ENCODE peak calls at places on chromosomes 16 and 17, in eight cellular contexts. O is endodermal cell; D is tibial artery; Y is upper lobe of right lung; Q is SK-N-SH; G is fibroblast of lung; L is effector memory CD4-positive, alpha-beta T cell; S is HCT116. T is an unnamed sample.

GRCh38 chr17:20189979-20190378 is 180.8 kb downstream of the SPECC1 start:
- DNase-seq in O (no peak), D (no peak), Y (no peak), Q (no peak), G (no peak), L (no peak), S (no peak), T (no peak)

GRCh38 chr17:65696739-65697394 is 135.4 kb upstream of the AXIN2 start:
- DNase-seq in O (no peak), D (no peak), Y (no peak), Q (no peak), G (peak; percentile 33), L (no peak), S (no peak), T (no peak)

GRCh38 chr17:44223574-44224046 is 4.1 kb upstream of the UBTF start:
- DNase-seq in O (no peak), D (no peak), Y (no peak), Q (no peak), G (peak; percentile 89), L (no peak), S (no peak), T (no peak)

GRCh38 chr16:23245268-23245667 is 56.8 kb upstream of the SCNN1B start:
- DNase-seq in O (no peak), D (peak; percentile 80), Y (no peak), Q (no peak), G (no peak), L (no peak), S (no peak), T (peak; percentile 87)

GRCh38 chr17:66715745-66716156 is 119.2 kb upstream of the CACNG5 start:
- DNase-seq in O (peak; percentile 75), D (no peak), Y (no peak), Q (peak; percentile 74), G (peak; percentile 73), L (no peak), S (peak; percentile 64), T (no peak)

GRCh38 chr17:3635474-3636153 is 436 bp downstream of the SHPK start:
- DNase-seq in O (no peak), D (no peak), Y (no peak), Q (peak; percentile 41), G (no peak), L (no peak), S (no peak), T (no peak)

GRCh38 chr17:65208753-65209152 is 71.6 kb downstream of the RGS9 start:
- DNase-seq in O (no peak), D (no peak), Y (no peak), Q (no peak), G (no peak), L (no peak), S (no peak), T (no peak)

GRCh38 chr16:13906426-13907089 is 13.4 kb upstream of the ERCC4 start:
- DNase-seq in O (no peak), D (no peak), Y (no peak), Q (no peak), G (no peak), L (no peak), S (no peak), T (no peak)

GRCh38 chr16:19696312-19696711 is 21.7 kb downstream of the KNOP1 start:
- DNase-seq in O (no peak), D (peak; percentile 87), Y (peak; percentile 73), Q (no peak), G (peak; percentile 93), L (peak; percentile 15), S (no peak), T (peak; percentile 87)

GRCh38 chr17:10210151-10210574 is 11.8 kb upstream of the GAS7 start:
- DNase-seq in O (peak; percentile 82), D (peak; percentile 39), Y (no peak), Q (no peak), G (peak; percentile 74), L (no peak), S (no peak), T (peak; percentile 51)

GRCh38 chr17:74452841-74453661 is 13.4 kb upstream of the CD300A start:
- DNase-seq in O (peak; percentile 81), D (no peak), Y (no peak), Q (no peak), G (no peak), L (no peak), S (no peak), T (peak; percentile 48)

GRCh38 chr16:27195068-27195741 is 8.1 kb upstream of the KDM8 start:
- DNase-seq in O (peak; percentile 11), D (no peak), Y (no peak), Q (peak; percentile 66), G (no peak), L (no peak), S (no peak), T (no peak)

GRCh38 chr17:55674107-55674506 is 48.6 kb downstream of the TMEM100 start:
- DNase-seq in O (no peak), D (no peak), Y (no peak), Q (no peak), G (peak; percentile 48), L (no peak), S (no peak), T (no peak)

GRCh38 chr16:85428168-85428898 is 184.8 kb upstream of the GSE1 start:
- DNase-seq in O (peak; percentile 74), D (no peak), Y (peak; percentile 73), Q (peak; percentile 73), G (no peak), L (peak; percentile 11), S (peak; percentile 38), T (peak; percentile 83)

GRCh38 chr17:34167359-34167758 is 87.7 kb upstream of the CCL2 start:
- DNase-seq in O (no peak), D (no peak), Y (no peak), Q (no peak), G (peak; percentile 35), L (no peak), S (no peak), T (no peak)

GRCh38 chr17:55883112-55883511 is 132.3 kb downstream of the PCTP start:
- DNase-seq in O (peak; percentile 57), D (no peak), Y (no peak), Q (peak; percentile 7), G (no peak), L (no peak), S (no peak), T (no peak)

GRCh38 chr16:88058136-88058535 is 106.9 kb downstream of the BANP start:
- DNase-seq in O (no peak), D (no peak), Y (no peak), Q (no peak), G (no peak), L (no peak), S (no peak), T (peak; percentile 66)

DNA sequence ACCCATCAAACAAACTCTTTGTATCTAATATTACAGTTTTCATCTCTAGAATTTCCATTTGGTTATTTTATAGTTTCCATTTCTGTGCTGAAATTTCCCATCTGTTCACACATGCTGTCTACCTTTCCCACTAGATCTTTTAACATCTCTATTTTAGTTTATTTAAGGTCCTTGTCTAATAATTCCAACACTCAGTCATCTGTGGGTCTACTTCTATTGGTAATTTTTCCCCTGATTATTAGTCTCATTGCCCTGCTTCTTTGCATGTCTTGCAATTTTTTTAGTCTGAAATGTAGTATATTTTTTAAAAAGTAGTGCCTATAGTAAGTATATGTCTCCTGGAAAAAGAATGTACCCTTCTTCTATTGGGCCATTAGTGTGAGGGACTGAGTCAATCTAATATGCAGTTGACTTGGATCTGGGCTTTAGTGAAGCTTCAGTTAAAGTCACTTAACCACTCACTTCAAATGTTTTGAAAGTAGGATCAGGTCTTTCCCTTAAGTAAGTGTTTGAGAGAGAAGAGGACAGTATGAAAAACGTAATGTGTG is 370.8 kb downstream of the SEC14L1 start:
- DNase-seq in O (no peak), D (no peak), Y (no peak), Q (no peak), G (no peak), L (no peak), S (no peak), T (no peak)
- H3K27ac ChIP-seq in O (no peak overlapping the region), D (no peak overlapping the region), Y (no peak overlapping the region), Q (no peak overlapping the region), G (no peak overlapping the region), L (no peak overlapping the region), S (no peak overlapping the region), T (no peak overlapping the region)

GRCh38 chr17:21397341-21398050 is 21.3 kb downstream of the KCNJ12 start:
- DNase-seq in O (no peak), D (peak; percentile 73), Y (no peak), Q (no peak), G (peak; percentile 55), L (no peak), S (no peak), T (no peak)

GRCh38 chr17:21394265-21394664 is 18.1 kb downstream of the KCNJ12 start:
- DNase-seq in O (no peak), D (no peak), Y (no peak), Q (no peak), G (peak; percentile 15), L (no peak), S (no peak), T (no peak)

GRCh38 chr17:21399476-21400203 is 23.5 kb downstream of the KCNJ12 start:
- DNase-seq in O (no peak), D (no peak), Y (no peak), Q (no peak), G (no peak), L (no peak), S (no peak), T (no peak)

GRCh38 chr17:21395764-21396163 is 19.6 kb downstream of the KCNJ12 start:
- DNase-seq in O (no peak), D (no peak), Y (no peak), Q (no peak), G (no peak), L (no peak), S (no peak), T (no peak)

GRCh38 chr17:21396237-21396636 is 20.1 kb downstream of the KCNJ12 start:
- DNase-seq in O (no peak), D (no peak), Y (no peak), Q (no peak), G (no peak), L (no peak), S (no peak), T (no peak)
- H3K4me3 ChIP-seq in O (no peak overlapping the region), D (no peak overlapping the region), Y (no peak overlapping the region), Q (no peak overlapping the region), G (no peak overlapping the region), L (no peak overlapping the region), S (no peak overlapping the region), T (no peak overlapping the region)

GRCh38 chr16:3377917-3378316 is 22.2 kb downstream of the OR2C1 start:
- DNase-seq in O (no peak), D (no peak), Y (no peak), Q (no peak), G (no peak), L (no peak), S (no peak), T (no peak)

DNA sequence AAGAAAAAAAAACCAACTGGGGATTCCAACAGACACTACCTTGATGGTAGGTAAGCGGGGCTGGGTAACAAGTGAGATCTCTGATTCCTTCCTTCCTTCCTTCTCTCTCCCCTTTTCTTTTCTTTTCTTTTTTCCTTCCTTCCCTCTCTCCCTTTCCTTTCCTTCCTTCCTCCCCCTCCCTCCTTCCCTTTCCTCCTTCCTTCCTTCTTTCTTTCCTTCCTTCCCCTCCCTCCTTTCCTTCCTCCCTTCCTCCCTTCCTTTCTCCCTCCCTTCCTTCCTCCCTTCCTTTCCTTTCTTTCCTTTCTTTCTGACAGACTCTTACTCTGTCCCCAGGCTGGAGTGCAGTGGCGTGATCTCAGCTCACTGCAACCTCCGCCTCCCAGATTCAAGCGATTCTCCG is 20.0 kb downstream of the OR2C1 start:
- DNase-seq in O (no peak), D (no peak), Y (no peak), Q (no peak), G (no peak), L (no peak), S (no peak), T (no peak)
- H3K9me3 ChIP-seq in O (peaks cover 7% of the 10 kb centered on the region), D (peaks cover 21% of the 10 kb centered on the region), Y (peaks cover 26% of the 10 kb centered on the region), Q (peaks cover 3% of the 10 kb centered on the region), G (no peaks in the 10 kb centered on the region), L (peaks cover 36% of the 10 kb centered on the region), S (no peaks in the 10 kb centered on the region), T (peaks cover 28% of the 10 kb centered on the region)

GRCh38 chr17:9195961-9196668 is 174.8 kb downstream of the NTN1 start:
- DNase-seq in O (peak; percentile 93), D (no peak), Y (no peak), Q (no peak), G (no peak), L (no peak), S (no peak), T (no peak)
- H3K27ac ChIP-seq in O (peak overlapping the region; percentile 9), D (no peak overlapping the region), Y (no peak overlapping the region), Q (no peak overlapping the region), G (no peak overlapping the region), L (no peak overlapping the region), S (no peak overlapping the region), T (no peak overlapping the region)